ENCODE peak calls at places on chromosomes 7 and 10, in eight cellular contexts. D, Y, Z, S, O, W, J and R are unnamed samples.

GRCh38 chr7:94289071-94289470 is 105.6 kb upstream of the COL1A2 start:
- DNase-seq in D (no peak), Y (peak; percentile 81), Z (no peak), S (no peak), O (no peak), W (peak; percentile 69), J (peak; percentile 41), R (peak; percentile 32)

GRCh38 chr7:76179686-76180085 is 22.0 kb upstream of the SRRM3 start:
- DNase-seq in D (no peak), Y (no peak), Z (no peak), S (no peak), O (no peak), W (no peak), J (no peak), R (no peak)

GRCh38 chr7:11833431-11833830 is 1.4 kb upstream of the THSD7A start:
- DNase-seq in D (peak; percentile 55), Y (no peak), Z (no peak), S (no peak), O (no peak), W (peak; percentile 55), J (no peak), R (no peak)

GRCh38 chr7:95324396-95324795 is at the start of gene PON1:
- DNase-seq in D (no peak), Y (no peak), Z (no peak), S (no peak), O (no peak), W (peak; percentile 89), J (peak; percentile 14), R (no peak)

GRCh38 chr10:43939939-43940810 is 291.5 kb upstream of the ZNF32 start:
- DNase-seq in D (no peak), Y (peak; percentile 37), Z (no peak), S (no peak), O (no peak), W (no peak), J (no peak), R (peak; percentile 1)

GRCh38 chr10:77164616-77165311 is 472.8 kb downstream of the KCNMA1 start:
- DNase-seq in D (no peak), Y (peak; percentile 71), Z (no peak), S (no peak), O (no peak), W (no peak), J (no peak), R (no peak)

GRCh38 chr7:84697506-84697905 is 489.4 kb downstream of the SEMA3D start:
- DNase-seq in D (no peak), Y (peak; percentile 89), Z (no peak), S (no peak), O (no peak), W (no peak), J (no peak), R (no peak)

GRCh38 chr7:156527458-156527890 is 113.1 kb upstream of the RNF32 start:
- DNase-seq in D (no peak), Y (no peak), Z (no peak), S (no peak), O (no peak), W (no peak), J (no peak), R (no peak)

GRCh38 chr7:90903856-90904255 is 307.7 kb downstream of the CDK14 start:
- DNase-seq in D (no peak), Y (no peak), Z (no peak), S (no peak), O (no peak), W (no peak), J (no peak), R (no peak)

GRCh38 chr10:13788701-13789447 is 202.1 kb downstream of the PRPF18 start:
- DNase-seq in D (no peak), Y (peak; percentile 40), Z (no peak), S (no peak), O (no peak), W (no peak), J (no peak), R (no peak)

GRCh38 chr7:131249003-131249402 is 78.7 kb upstream of the MKLN1 start:
- DNase-seq in D (no peak), Y (peak; percentile 98), Z (no peak), S (no peak), O (no peak), W (no peak), J (no peak), R (no peak)

GRCh38 chr10:6202098-6202683 is 541 bp upstream of the PFKFB3 start:
- DNase-seq in D (no peak), Y (no peak), Z (no peak), S (no peak), O (no peak), W (no peak), J (no peak), R (no peak)

GRCh38 chr10:124026337-124026939 is 67.0 kb downstream of the CHST15 start:
- DNase-seq in D (no peak), Y (no peak), Z (no peak), S (no peak), O (no peak), W (no peak), J (no peak), R (no peak)

GRCh38 chr7:121005996-121006565 is 17.6 kb downstream of the CPED1 start:
- DNase-seq in D (no peak), Y (no peak), Z (no peak), S (no peak), O (no peak), W (no peak), J (no peak), R (no peak)

GRCh38 chr10:36606234-36606839 is 519.1 kb upstream of the ANKRD30A start:
- DNase-seq in D (no peak), Y (no peak), Z (no peak), S (no peak), O (no peak), W (no peak), J (no peak), R (no peak)

GRCh38 chr7:1931951-1932270 is 261.8 kb downstream of the ELFN1 start:
- DNase-seq in D (no peak), Y (no peak), Z (no peak), S (no peak), O (no peak), W (no peak), J (no peak), R (no peak)

GRCh38 chr10:21315321-21316220 is 209.9 kb downstream of the SKIDA1 start:
- DNase-seq in D (no peak), Y (peak; percentile 86), Z (no peak), S (no peak), O (no peak), W (no peak), J (no peak), R (peak; percentile 57)

GRCh38 chr10:119131512-119132240 is 27.8 kb downstream of the DENND10 start:
- DNase-seq in D (no peak), Y (peak; percentile 45), Z (peak; percentile 71), S (peak; percentile 99), O (no peak), W (no peak), J (no peak), R (no peak)

GRCh38 chr10:5595591-5596590 is 70.5 kb downstream of the ASB13 start:
- DNase-seq in D (no peak), Y (peak; percentile 73), Z (no peak), S (no peak), O (no peak), W (no peak), J (no peak), R (no peak)

GRCh38 chr7:91408388-91409154 is 144.3 kb downstream of the FZD1 start:
- DNase-seq in D (no peak), Y (no peak), Z (no peak), S (no peak), O (no peak), W (no peak), J (no peak), R (no peak)

GRCh38 chr10:32984003-32984600 is 26.1 kb upstream of the ITGB1 start:
- DNase-seq in D (no peak), Y (no peak), Z (no peak), S (no peak), O (no peak), W (no peak), J (no peak), R (no peak)

GRCh38 chr7:66301737-66302136 is 96.6 kb downstream of the TPST1 start:
- DNase-seq in D (no peak), Y (no peak), Z (peak; percentile 63), S (peak; percentile 80), O (no peak), W (no peak), J (no peak), R (no peak)

GRCh38 chr7:15780271-15780670 is 93.8 kb upstream of the MEOX2 start:
- DNase-seq in D (no peak), Y (peak; percentile 52), Z (no peak), S (no peak), O (no peak), W (no peak), J (no peak), R (no peak)

GRCh38 chr10:34808789-34809745 is 6.0 kb downstream of the PARD3 start:
- DNase-seq in D (peak; percentile 80), Y (no peak), Z (no peak), S (no peak), O (no peak), W (peak; percentile 11), J (no peak), R (no peak)

GRCh38 chr7:98148607-98149006 is 41.9 kb downstream of the LMTK2 start:
- DNase-seq in D (no peak), Y (no peak), Z (no peak), S (no peak), O (no peak), W (no peak), J (no peak), R (no peak)

GRCh38 chr7:463362-464176 is 56.1 kb downstream of the PDGFA start:
- DNase-seq in D (no peak), Y (no peak), Z (no peak), S (no peak), O (no peak), W (no peak), J (no peak), R (no peak)

GRCh38 chr7:142142702-142143101 is 31.2 kb downstream of the MGAM2 start:
- DNase-seq in D (no peak), Y (no peak), Z (no peak), S (no peak), O (no peak), W (no peak), J (no peak), R (no peak)

GRCh38 chr7:19368540-19368939 is 223.3 kb upstream of the FERD3L start:
- DNase-seq in D (no peak), Y (no peak), Z (no peak), S (no peak), O (no peak), W (no peak), J (no peak), R (no peak)

GRCh38 chr10:124550305-124551034 is 88.8 kb downstream of the LHPP start:
- DNase-seq in D (no peak), Y (no peak), Z (no peak), S (no peak), O (no peak), W (no peak), J (no peak), R (no peak)

GRCh38 chr10:3023892-3024291 is 43.5 kb upstream of the PFKP start:
- DNase-seq in D (no peak), Y (no peak), Z (no peak), S (no peak), O (no peak), W (no peak), J (no peak), R (no peak)

GRCh38 chr10:60192986-60193385 is 196.7 kb downstream of the ANK3 start:
- DNase-seq in D (no peak), Y (no peak), Z (no peak), S (no peak), O (no peak), W (no peak), J (no peak), R (no peak)

GRCh38 chr10:73965890-73966768 is 31.8 kb upstream of the VCL start:
- DNase-seq in D (no peak), Y (peak; percentile 100), Z (no peak), S (no peak), O (no peak), W (peak; percentile 84), J (no peak), R (peak; percentile 60)

GRCh38 chr10:23196915-23197314 is 4.8 kb downstream of the PTF1A start:
- DNase-seq in D (no peak), Y (no peak), Z (no peak), S (no peak), O (no peak), W (no peak), J (no peak), R (no peak)

GRCh38 chr10:44752451-44753441 is 158.4 kb upstream of the TMEM72 start:
- DNase-seq in D (peak; percentile 35), Y (peak; percentile 90), Z (no peak), S (no peak), O (no peak), W (no peak), J (no peak), R (peak; percentile 81)